ENCODE peak calls at places on chromosomes 6 and 20, in seven cellular contexts. L is IMR-90, B is neural progenitor cell, Z is H1, H is GM23248, Q is PC-3, K is fibroblast of lung. D is an unnamed sample.
A peak's percentile ranks its signal among the peaks of the same experiment; 100 is the strongest.

GRCh38 chr6:28940294-28940858 is 16.6 kb upstream of the TRIM27 start:
- DNase-seq in Z (peak; percentile 50), L (no peak), K (no peak), B (peak; percentile 70), H (no peak), Q (peak; percentile 71), D (peak; percentile 68)

GRCh38 chr6:1296542-1296941 is 15.4 kb upstream of the FOXQ1 start:
- DNase-seq in Q (peak; percentile 67), H (peak; percentile 61), L (peak; percentile 66), K (peak; percentile 53), Z (no peak), B (no peak), D (no peak)

GRCh38 chr6:100593522-100593921 is 128.8 kb upstream of the SIM1 start:
- DNase-seq in Q (no peak), H (no peak), B (no peak), K (peak; percentile 9), Z (no peak), L (no peak), D (no peak)

GRCh38 chr6:21987501-21987957 is 309.3 kb downstream of the PRL start:
- DNase-seq in L (peak; percentile 97), Q (peak; percentile 75), B (peak; percentile 29), K (peak; percentile 96), Z (no peak), H (peak; percentile 75), D (no peak)

GRCh38 chr6:134317471-134318131 is at the start of gene SGK1:
- DNase-seq in Z (no peak), L (peak; percentile 49), K (peak; percentile 58), Q (peak; percentile 17), B (peak; percentile 56), H (peak; percentile 57), D (peak; percentile 13)

GRCh38 chr20:50415031-50415515 is 95.1 kb upstream of the PTPN1 start:
- DNase-seq in B (no peak), Q (peak; percentile 89), Z (no peak), H (no peak), L (no peak), K (no peak), D (no peak)

GRCh38 chr20:32969356-32970114 is 34.7 kb downstream of the SUN5 start:
- DNase-seq in H (no peak), B (no peak), Q (no peak), L (no peak), Z (no peak), K (no peak), D (no peak)

GRCh38 chr6:499617-500016 is 108.1 kb downstream of the IRF4 start:
- DNase-seq in B (no peak), H (no peak), Z (no peak), K (no peak), L (no peak), Q (no peak), D (no peak)

GRCh38 chr6:41073968-41074691 is 1.4 kb downstream of the NFYA start:
- DNase-seq in L (peak; percentile 41), Z (no peak), K (peak; percentile 46), Q (peak; percentile 35), B (peak; percentile 22), H (peak; percentile 86), D (no peak)

GRCh38 chr6:31203345-31203979 is 33.0 kb upstream of the POU5F1 start:
- DNase-seq in B (no peak), Q (peak; percentile 92), L (peak; percentile 71), K (peak; percentile 58), Z (no peak), H (peak; percentile 94), D (no peak)
- H3K9ac ChIP-seq in B (no peak overlapping the region), Q (peak overlapping the region; percentile 54), L (no peak overlapping the region), K (no peak overlapping the region), Z (no peak overlapping the region), H (peak overlapping the region; percentile 53), D (no peak overlapping the region)

DNA sequence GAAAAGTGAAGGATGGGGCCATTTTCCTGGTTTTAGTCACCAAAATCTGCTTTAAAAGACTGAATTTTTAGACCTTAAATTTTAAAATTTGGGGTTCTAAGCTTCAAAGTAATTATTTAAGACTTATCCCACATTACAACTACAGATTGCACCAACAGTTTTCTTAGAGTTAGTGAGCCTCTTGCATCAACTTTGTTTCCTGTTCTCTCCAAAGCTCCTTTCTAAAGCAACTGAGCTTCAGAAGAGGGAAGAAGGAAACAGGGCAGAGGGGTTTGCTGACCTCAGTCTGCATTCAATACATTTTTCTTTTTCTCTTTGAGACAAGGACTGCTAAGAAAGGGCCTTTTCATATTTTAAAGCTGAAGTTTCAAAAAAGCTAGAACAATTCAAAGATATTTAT is 190.9 kb downstream of the BACH2 start:
- DNase-seq in H (no peak), Q (no peak), K (no peak), B (no peak), Z (no peak), L (no peak), D (no peak)
- H3K36me3 ChIP-seq in H (no peaks in the 10 kb centered on the region), Q (no peaks in the 10 kb centered on the region), K (no peaks in the 10 kb centered on the region), B (no peaks in the 10 kb centered on the region), Z (no peaks in the 10 kb centered on the region), L (no peaks in the 10 kb centered on the region), D (no peaks in the 10 kb centered on the region)

GRCh38 chr6:31831350-31832215 is 4.0 kb downstream of the HSPA1B start:
- DNase-seq in L (no peak), B (no peak), H (peak; percentile 15), Q (no peak), Z (no peak), K (no peak), D (no peak)
- H3K9ac ChIP-seq in L (no peak overlapping the region), B (no peak overlapping the region), H (peak overlapping the region; percentile 83), Q (peak overlapping the region; percentile 62), Z (no peak overlapping the region), K (no peak overlapping the region), D (no peak overlapping the region)

DNA sequence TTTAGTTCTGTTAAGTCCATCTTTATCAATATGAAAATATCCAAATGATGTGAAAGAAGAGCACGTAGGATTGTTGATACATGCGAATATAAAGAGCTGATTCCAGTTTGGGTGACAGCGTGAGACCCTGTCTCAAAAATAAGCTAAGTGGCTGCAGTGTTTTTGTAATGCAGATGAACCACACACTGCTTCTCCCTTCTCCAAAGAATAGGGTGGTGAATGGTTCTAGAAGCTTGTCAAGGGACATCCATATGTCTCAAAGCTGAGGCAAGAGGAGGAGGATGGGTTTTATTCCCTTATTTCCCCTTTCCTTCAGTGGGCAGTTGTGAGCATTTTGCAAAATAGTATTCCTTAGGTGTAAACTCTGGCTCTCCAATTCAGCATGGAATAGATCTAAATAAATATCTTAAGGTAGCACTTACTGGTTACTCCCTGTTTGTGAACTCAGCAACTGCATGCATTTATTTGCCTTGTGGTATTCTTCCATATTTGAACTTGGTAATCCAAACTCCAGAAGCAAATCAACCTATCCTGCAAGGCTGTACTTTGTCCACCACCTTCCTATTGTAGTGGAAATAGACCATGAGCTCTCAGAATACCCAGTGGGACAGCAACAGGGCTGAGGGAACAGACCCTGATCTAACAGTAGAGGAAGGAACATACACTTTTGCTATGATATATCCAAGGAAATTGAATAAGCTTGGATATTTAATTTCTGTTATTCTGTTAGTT is 38.0 kb downstream of the XRN2 start:
- DNase-seq in Z (no peak), H (no peak), B (no peak), L (no peak), Q (no peak), K (no peak), D (peak; percentile 11)
- H3K36me3 ChIP-seq in Z (peaks cover 55% of the 10 kb centered on the region), H (peaks cover 54% of the 10 kb centered on the region), B (peaks cover 16% of the 10 kb centered on the region), L (peaks cover 35% of the 10 kb centered on the region), Q (peaks cover 70% of the 10 kb centered on the region), K (peaks cover 8% of the 10 kb centered on the region), D (peaks cover 83% of the 10 kb centered on the region)

GRCh38 chr6:48183174-48183573 is 72.2 kb upstream of the PTCHD4 start:
- DNase-seq in K (no peak), Q (peak; percentile 79), H (no peak), B (no peak), Z (no peak), L (no peak), D (no peak)
- H3K9ac ChIP-seq in K (no peak overlapping the region), Q (no peak overlapping the region), H (no peak overlapping the region), B (no peak overlapping the region), Z (no peak overlapping the region), L (no peak overlapping the region), D (no peak overlapping the region)

D was measured in NT2/D1.